ENCODE peak calls at places on chromosomes 12 and 14, in eight cellular contexts. W is GM23338, I is right atrium auricular region, R is esophagus squamous epithelium, D is neuronal stem cell, A is ovary, J is adrenal gland, K is A549. N is an unnamed sample.

GRCh38 chr12:89245090-89245489 is 107.2 kb downstream of the DUSP6 start:
- DNase-seq in K (no peak), J (no peak), R (no peak), W (peak; percentile 74), D (no peak), A (no peak), I (no peak), N (no peak)

GRCh38 chr12:131192951-131193350 is 239.2 kb downstream of the ADGRD1 start:
- DNase-seq in J (no peak), A (no peak), D (no peak), K (no peak), W (no peak), I (no peak), R (no peak), N (no peak)

GRCh38 chr14:99779751-99780150 is 13.5 kb upstream of the EML1 start:
- DNase-seq in W (no peak), K (peak; percentile 56), R (no peak), I (no peak), D (no peak), J (no peak), A (no peak), N (no peak)

GRCh38 chr12:3311491-3312103 is 179.4 kb upstream of the PRMT8 start:
- DNase-seq in K (no peak), D (no peak), W (no peak), I (no peak), J (no peak), R (no peak), A (no peak), N (no peak)

GRCh38 chr12:52280319-52280795 is 5.9 kb downstream of the KRT86 start:
- DNase-seq in D (no peak), R (no peak), W (no peak), I (peak; percentile 81), J (peak; percentile 29), K (peak; percentile 100), A (no peak), N (no peak)

GRCh38 chr14:72607386-72608125 is 286.3 kb downstream of the DPF3 start:
- DNase-seq in R (no peak), A (no peak), J (no peak), I (peak; percentile 13), D (no peak), K (no peak), W (no peak), N (no peak)

GRCh38 chr12:31832740-31833540 is 104.1 kb upstream of the AMN1 start:
- DNase-seq in R (no peak), W (no peak), K (no peak), J (no peak), I (no peak), D (no peak), A (no peak), N (no peak)

GRCh38 chr14:59407246-59407615 is 57.9 kb downstream of the GPR135 start:
- DNase-seq in A (no peak), I (no peak), J (no peak), K (no peak), D (no peak), R (no peak), W (no peak), N (no peak)

GRCh38 chr12:47236109-47236714 is 156.5 kb upstream of the AMIGO2 start:
- DNase-seq in W (no peak), K (peak; percentile 55), D (no peak), J (no peak), A (no peak), I (no peak), R (no peak), N (no peak)

GRCh38 chr12:47228802-47229201 is 149.0 kb upstream of the AMIGO2 start:
- DNase-seq in W (no peak), D (no peak), A (no peak), K (peak; percentile 66), R (no peak), I (no peak), J (no peak), N (no peak)

GRCh38 chr12:47234576-47235141 is 154.9 kb upstream of the AMIGO2 start:
- DNase-seq in A (no peak), R (no peak), W (peak; percentile 36), I (no peak), K (peak; percentile 46), D (no peak), J (no peak), N (no peak)

GRCh38 chr12:47235258-47236040 is 155.7 kb upstream of the AMIGO2 start:
- DNase-seq in A (no peak), K (no peak), I (no peak), W (no peak), J (no peak), D (no peak), R (no peak), N (no peak)

GRCh38 chr12:47231456-47231855 is 151.7 kb upstream of the AMIGO2 start:
- DNase-seq in A (no peak), R (no peak), K (no peak), J (no peak), I (no peak), D (no peak), W (no peak), N (no peak)
- H3K4me1 ChIP-seq in A (peaks cover 4% of the 10 kb centered on the region), R (peaks cover 4% of the 10 kb centered on the region), K (peaks cover 63% of the 10 kb centered on the region), J (peaks cover 4% of the 10 kb centered on the region), I (no peaks in the 10 kb centered on the region), D (no peaks in the 10 kb centered on the region), W (peaks cover 6% of the 10 kb centered on the region), N (no peaks in the 10 kb centered on the region)

GRCh38 chr14:103107941-103108748 is 13.6 kb downstream of the EXOC3L4 start:
- DNase-seq in A (no peak), I (no peak), D (no peak), K (peak; percentile 72), R (no peak), J (no peak), W (no peak), N (no peak)

GRCh38 chr14:103107455-103107854 is 12.9 kb downstream of the EXOC3L4 start:
- DNase-seq in J (no peak), K (no peak), R (no peak), W (no peak), D (no peak), I (no peak), A (no peak), N (no peak)

GRCh38 chr14:103110681-103111296 is 12.5 kb upstream of the TNFAIP2 start:
- DNase-seq in R (no peak), I (no peak), A (no peak), D (no peak), K (no peak), W (peak; percentile 60), J (no peak), N (peak; percentile 67)

GRCh38 chr14:103109789-103110415 is 13.4 kb upstream of the TNFAIP2 start:
- DNase-seq in D (no peak), R (no peak), I (no peak), J (no peak), K (peak; percentile 91), A (no peak), W (peak; percentile 78), N (peak; percentile 68)

GRCh38 chr14:103108749-103109207 is 14.3 kb downstream of the EXOC3L4 start:
- DNase-seq in K (peak; percentile 81), A (no peak), D (no peak), W (peak; percentile 61), R (no peak), I (no peak), J (no peak), N (no peak)
- H3K4me1 ChIP-seq in K (peaks cover 87% of the 10 kb centered on the region), A (peaks cover 18% of the 10 kb centered on the region), D (peaks cover 17% of the 10 kb centered on the region), W (peaks cover 21% of the 10 kb centered on the region), R (peaks cover 70% of the 10 kb centered on the region), I (peaks cover 44% of the 10 kb centered on the region), J (peaks cover 14% of the 10 kb centered on the region), N (peaks cover 36% of the 10 kb centered on the region)

GRCh38 chr12:53496752-53497032 is 2.6 kb downstream of the MAP3K12 start:
- DNase-seq in K (no peak), R (no peak), D (no peak), A (no peak), J (no peak), I (no peak), W (no peak), N (no peak)
- H3K4me1 ChIP-seq in K (peaks cover 50% of the 10 kb centered on the region), R (peaks cover 80% of the 10 kb centered on the region), D (peaks cover 51% of the 10 kb centered on the region), A (peaks cover 17% of the 10 kb centered on the region), J (peaks cover 30% of the 10 kb centered on the region), I (peaks cover 40% of the 10 kb centered on the region), W (peaks cover 43% of the 10 kb centered on the region), N (peaks cover 29% of the 10 kb centered on the region)

GRCh38 chr14:103523583-103523969 is 946 bp upstream of the CKB start:
- DNase-seq in J (no peak), K (no peak), R (no peak), D (no peak), W (peak; percentile 70), I (no peak), A (no peak), N (no peak)
- H3K4me1 ChIP-seq in J (peaks cover 37% of the 10 kb centered on the region), K (peaks cover 70% of the 10 kb centered on the region), R (peaks cover 74% of the 10 kb centered on the region), D (peaks cover 50% of the 10 kb centered on the region), W (peaks cover 13% of the 10 kb centered on the region), I (peaks cover 78% of the 10 kb centered on the region), A (peaks cover 17% of the 10 kb centered on the region), N (peaks cover 18% of the 10 kb centered on the region)

DNA sequence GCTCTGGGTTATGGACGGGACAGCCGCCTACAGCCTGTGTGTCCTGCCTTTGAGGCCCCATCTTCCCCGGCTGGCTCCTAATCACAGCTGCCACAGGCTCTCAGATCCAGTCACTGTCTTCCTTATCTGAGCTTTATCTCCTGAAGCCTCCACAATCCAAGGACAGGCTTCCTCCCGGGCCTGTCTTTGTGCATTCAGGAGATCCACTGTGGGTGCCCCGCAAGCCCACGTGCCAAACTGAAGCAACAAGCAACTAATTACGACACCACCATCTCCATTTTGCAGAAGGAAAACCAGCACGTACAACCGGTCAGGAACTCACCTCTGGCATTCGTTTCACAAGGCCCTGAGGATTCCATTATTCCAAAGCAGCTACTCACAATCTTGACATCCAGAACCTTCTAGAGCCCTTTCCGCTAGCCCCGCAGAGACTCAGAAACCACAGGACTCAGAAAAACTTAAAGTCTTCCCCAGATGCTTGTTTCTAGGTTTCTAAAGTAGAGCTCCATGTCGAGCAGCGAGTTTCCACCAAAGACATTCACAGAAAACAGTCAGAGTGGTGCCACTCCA is 14.0 kb downstream of the SYNE3 start:
- DNase-seq in A (no peak), R (no peak), W (no peak), K (no peak), D (no peak), I (no peak), J (peak; percentile 59), N (no peak)
- H3K4me1 ChIP-seq in A (peaks cover 7% of the 10 kb centered on the region), R (peaks cover 91% of the 10 kb centered on the region), W (no peaks in the 10 kb centered on the region), K (peaks cover 9% of the 10 kb centered on the region), D (no peaks in the 10 kb centered on the region), I (peaks cover 85% of the 10 kb centered on the region), J (peaks cover 15% of the 10 kb centered on the region), N (peaks cover 67% of the 10 kb centered on the region)

DNA sequence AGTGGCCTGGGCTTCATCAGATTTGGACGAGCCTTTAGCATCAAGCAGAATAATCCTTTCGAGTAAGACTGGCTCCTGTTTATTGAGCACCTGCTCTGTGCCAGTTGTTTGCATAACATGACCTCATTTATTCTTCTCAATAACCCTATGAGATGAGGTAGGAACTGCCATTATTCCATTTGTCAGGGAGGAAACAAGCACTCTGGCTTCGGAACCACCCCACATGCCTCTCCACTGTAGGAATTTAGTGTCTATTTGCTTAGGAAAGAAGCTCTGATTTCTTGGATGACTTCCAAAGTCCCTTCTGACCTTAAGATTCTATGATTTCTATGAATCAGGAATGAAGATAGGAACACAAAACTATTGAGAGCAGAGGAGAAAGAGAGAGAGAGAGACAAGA is 11.0 kb downstream of the SAMD4A start:
- DNase-seq in W (no peak), A (no peak), J (no peak), I (no peak), K (peak; percentile 82), R (no peak), D (no peak), N (no peak)
- H3K4me1 ChIP-seq in W (no peaks in the 10 kb centered on the region), A (no peaks in the 10 kb centered on the region), J (no peaks in the 10 kb centered on the region), I (peaks cover 55% of the 10 kb centered on the region), K (peaks cover 33% of the 10 kb centered on the region), R (peaks cover 12% of the 10 kb centered on the region), D (peaks cover 3% of the 10 kb centered on the region), N (peaks cover 53% of the 10 kb centered on the region)

GRCh38 chr12:113232787-113233585 is 11.7 kb downstream of the TPCN1 start:
- DNase-seq in I (no peak), D (no peak), A (no peak), R (no peak), W (peak; percentile 92), J (peak; percentile 82), K (no peak), N (peak; percentile 93)
- H3K4me1 ChIP-seq in I (peaks cover 89% of the 10 kb centered on the region), D (peaks cover 10% of the 10 kb centered on the region), A (peaks cover 8% of the 10 kb centered on the region), R (peaks cover 88% of the 10 kb centered on the region), W (peaks cover 15% of the 10 kb centered on the region), J (peaks cover 59% of the 10 kb centered on the region), K (peaks cover 17% of the 10 kb centered on the region), N (peaks cover 94% of the 10 kb centered on the region)